ENCODE peak calls at places on chromosomes 1 and 21, in six cellular contexts. X is fibroblast of lung, F is IMR-90, O is SK-N-SH, Z is HepG2, J is K562. I is an unnamed sample. For H3K4me1, the result is how much of the 10 kb centered on the place peaks cover.

GRCh38 chr21:36859744-36860501 is 106.5 kb downstream of the HLCS start:
- DNase-seq in X (peak), F (peak), O (peak), Z (peak), J (peak), I (peak)

GRCh38 chr1:160007577-160008200 is 24.1 kb downstream of the PIGM start:
- DNase-seq in X (peak), F (peak), O (peak), Z (peak), J (peak), I (peak)

GRCh38 chr1:99728494-99729235 is 37.8 kb downstream of the FRRS1 start:
- DNase-seq in X (no peak), F (peak), O (peak), Z (peak), J (peak), I (no peak)

GRCh38 chr1:22612657-22613056 is 23.8 kb upstream of the C1QA start:
- DNase-seq in X (no peak), F (no peak), O (peak), Z (no peak), J (no peak), I (no peak)

GRCh38 chr21:42187976-42188653 is 30.8 kb upstream of the ABCG1 start:
- DNase-seq in X (no peak), F (no peak), O (no peak), Z (no peak), J (no peak), I (no peak)

GRCh38 chr21:43745772-43746517 is 27.0 kb downstream of the PDXK start:
- DNase-seq in X (no peak), F (no peak), O (no peak), Z (no peak), J (no peak), I (no peak)

GRCh38 chr1:201593200-201593828 is 54.4 kb downstream of the NAV1 start:
- DNase-seq in X (peak), F (peak), O (peak), Z (no peak), J (no peak), I (peak)

GRCh38 chr1:12203216-12204007 is 26.4 kb upstream of the VPS13D start:
- DNase-seq in X (no peak), F (no peak), O (peak), Z (no peak), J (no peak), I (no peak)

GRCh38 chr1:2625311-2625710 is 7.5 kb downstream of the MMEL1 start:
- DNase-seq in X (no peak), F (no peak), O (no peak), Z (no peak), J (no peak), I (no peak)

GRCh38 chr1:165697881-165698842 is at the start of gene ALDH9A1:
- DNase-seq in X (peak), F (peak), O (peak), Z (peak), J (peak), I (peak)

GRCh38 chr21:46180778-46181391 is 3.4 kb downstream of the SPATC1L start:
- DNase-seq in X (no peak), F (no peak), O (no peak), Z (no peak), J (no peak), I (no peak)

GRCh38 chr21:40146201-40146890 is 279.1 kb downstream of the PCP4 start:
- DNase-seq in X (no peak), F (no peak), O (no peak), Z (no peak), J (no peak), I (no peak)

GRCh38 chr1:207890136-207890738 is 20.7 kb downstream of the CD34 start:
- DNase-seq in X (peak), F (peak), O (no peak), Z (no peak), J (no peak), I (no peak)

GRCh38 chr21:32572574-32573420 is 12.5 kb downstream of the TCP10L start:
- DNase-seq in X (no peak), F (no peak), O (no peak), Z (peak), J (peak), I (no peak)

GRCh38 chr1:37243368-37244082 is 209.2 kb upstream of the GRIK3 start:
- DNase-seq in X (no peak), F (no peak), O (no peak), Z (no peak), J (no peak), I (no peak)

GRCh38 chr1:25837253-25837875 is 17.6 kb downstream of the MTFR1L start:
- DNase-seq in X (peak), F (no peak), O (no peak), Z (peak), J (no peak), I (peak)

GRCh38 chr1:53327183-53327941 is 508 bp downstream of the LRP8 start:
- DNase-seq in X (no peak), F (peak), O (peak), Z (peak), J (peak), I (peak)

GRCh38 chr1:9280015-9280860 is 12.5 kb upstream of the SPSB1 start:
- DNase-seq in X (peak), F (peak), O (peak), Z (peak), J (peak), I (peak)

GRCh38 chr1:43881415-43881814 is 52.2 kb upstream of the ARTN start:
- DNase-seq in X (no peak), F (no peak), O (peak), Z (no peak), J (peak), I (peak)

GRCh38 chr1:150514913-150515327 is 632 bp upstream of the FALEC start:
- DNase-seq in X (no peak), F (no peak), O (no peak), Z (no peak), J (no peak), I (no peak)

GRCh38 chr1:234611799-234612351 is 1.9 kb upstream of the IRF2BP2 start:
- DNase-seq in X (no peak), F (no peak), O (no peak), Z (peak), J (no peak), I (peak)

GRCh38 chr21:27339902-27340301 is 373.0 kb upstream of the ADAMTS5 start:
- DNase-seq in X (peak), F (peak), O (peak), Z (no peak), J (no peak), I (no peak)
- H3K4me3 ChIP-seq in X (no peak), F (no peak), O (no peak), Z (no peak), J (no peak), I (no peak)

GRCh38 chr1:59316497-59317128 is 19.7 kb downstream of the FGGY start:
- DNase-seq in X (peak), F (peak), O (no peak), Z (no peak), J (no peak), I (no peak)
- H2AFZ ChIP-seq in X (peak), F (peak), O (no peak), Z (peak), J (no peak), I (no peak)

DNA sequence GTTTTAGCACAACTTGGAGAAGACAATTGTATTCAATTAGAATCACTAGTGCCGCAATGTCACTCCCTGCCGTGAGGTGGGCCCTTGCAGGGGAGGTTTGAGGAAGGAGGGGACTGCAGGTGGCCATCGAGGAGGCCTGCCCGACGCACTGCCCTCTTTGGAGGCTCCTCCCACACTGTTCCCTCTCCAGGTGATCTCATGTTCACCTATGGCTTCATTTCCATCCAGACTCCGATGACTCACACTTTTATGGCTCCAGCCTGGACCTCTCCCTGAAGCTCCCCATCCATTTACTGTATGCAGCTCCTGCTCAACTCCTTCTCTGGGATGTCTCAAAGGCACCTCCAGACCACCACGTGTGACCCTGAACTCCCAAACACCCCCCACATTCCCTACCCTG is 66.8 kb upstream of the KLHDC7A start:
- DNase-seq in X (no peak), F (no peak), O (no peak), Z (no peak), J (no peak), I (peak)
- H3K4me1 ChIP-seq in X (under half), F (under half), O (under half), Z (under half), J (half or more), I (under half)

GRCh38 chr1:212311836-212312497 is 26.8 kb downstream of the PPP2R5A start:
- DNase-seq in X (no peak), F (peak), O (no peak), Z (no peak), J (no peak), I (no peak)

GRCh38 chr1:212313616-212314015 is 28.4 kb downstream of the PPP2R5A start:
- DNase-seq in X (peak), F (peak), O (no peak), Z (no peak), J (no peak), I (no peak)

GRCh38 chr1:212315907-212316306 is 30.7 kb downstream of the PPP2R5A start:
- DNase-seq in X (peak), F (no peak), O (no peak), Z (peak), J (no peak), I (no peak)

GRCh38 chr1:212317916-212318315 is 32.7 kb downstream of the PPP2R5A start:
- DNase-seq in X (no peak), F (no peak), O (no peak), Z (no peak), J (no peak), I (no peak)

GRCh38 chr1:212315184-212315583 is 30.0 kb downstream of the PPP2R5A start:
- DNase-seq in X (no peak), F (no peak), O (no peak), Z (no peak), J (no peak), I (no peak)
- H3K4me3 ChIP-seq in X (no peak), F (no peak), O (no peak), Z (no peak), J (no peak), I (no peak)

GRCh38 chr1:209404577-209404976 is 178.9 kb upstream of the CAMK1G start:
- DNase-seq in X (no peak), F (no peak), O (no peak), Z (no peak), J (no peak), I (no peak)

GRCh38 chr1:209402697-209403096 is 180.8 kb upstream of the CAMK1G start:
- DNase-seq in X (no peak), F (no peak), O (no peak), Z (no peak), J (no peak), I (no peak)

GRCh38 chr1:209406111-209406654 is 177.3 kb upstream of the CAMK1G start:
- DNase-seq in X (no peak), F (peak), O (no peak), Z (no peak), J (no peak), I (no peak)

GRCh38 chr1:209403921-209404320 is 179.6 kb upstream of the CAMK1G start:
- DNase-seq in X (no peak), F (no peak), O (no peak), Z (no peak), J (no peak), I (no peak)

GRCh38 chr1:209405183-209405823 is 178.2 kb upstream of the CAMK1G start:
- DNase-seq in X (peak), F (peak), O (no peak), Z (no peak), J (no peak), I (no peak)
- H2AFZ ChIP-seq in X (no peak), F (no peak), O (peak), Z (no peak), J (no peak), I (no peak)

I was measured in hepatocyte.